ENCODE peak calls at places on chromosome 7, in four cellular contexts. U, Y, E and V are unnamed samples.

GRCh38 chr7:74526780-74527179 is 73.1 kb downstream of the GTF2IRD1 start:
- DNase-seq in U (no peak), Y (no peak), E (no peak), V (no peak)

GRCh38 chr7:91082854-91083495 is 181.3 kb upstream of the FZD1 start:
- DNase-seq in U (peak; percentile 44), Y (peak; percentile 62), E (no peak), V (peak; percentile 7)

GRCh38 chr7:137146552-137146961 is 197.0 kb downstream of the PTN start:
- DNase-seq in U (no peak), Y (peak; percentile 81), E (peak; percentile 90), V (no peak)

GRCh38 chr7:28573751-28574295 is 161.5 kb downstream of the CREB5 start:
- DNase-seq in U (no peak), Y (peak; percentile 71), E (no peak), V (no peak)

GRCh38 chr7:42686594-42687156 is 225.2 kb downstream of the C7orf25 start:
- DNase-seq in U (no peak), Y (no peak), E (no peak), V (no peak)

GRCh38 chr7:118080947-118081346 is 103.0 kb upstream of the LSM8 start:
- DNase-seq in U (no peak), Y (peak; percentile 63), E (peak; percentile 90), V (no peak)

GRCh38 chr7:16916733-16917132 is 35.0 kb upstream of the AGR3 start:
- DNase-seq in U (no peak), Y (no peak), E (no peak), V (no peak)

GRCh38 chr7:15341811-15342210 is 220.0 kb downstream of the AGMO start:
- DNase-seq in U (no peak), Y (no peak), E (no peak), V (no peak)

GRCh38 chr7:99762680-99763327 is 21.2 kb downstream of the CYP3A4 start:
- DNase-seq in U (no peak), Y (peak; percentile 89), E (peak; percentile 85), V (no peak)

GRCh38 chr7:48847896-48848295 is 76.5 kb upstream of the CDC14C start:
- DNase-seq in U (no peak), Y (no peak), E (no peak), V (no peak)

GRCh38 chr7:74354009-74354408 is 64.8 kb downstream of the CLIP2 start:
- DNase-seq in U (no peak), Y (no peak), E (no peak), V (no peak)

GRCh38 chr7:71488308-71488707 is 356.4 kb downstream of the GALNT17 start:
- DNase-seq in U (no peak), Y (peak; percentile 39), E (peak; percentile 22), V (no peak)

GRCh38 chr7:641269-641671 is 85.2 kb upstream of the DNAAF5 start:
- DNase-seq in U (no peak), Y (no peak), E (no peak), V (no peak)

GRCh38 chr7:132622081-132622480 is 45.8 kb upstream of the PLXNA4 start:
- DNase-seq in U (no peak), Y (peak; percentile 44), E (no peak), V (no peak)

GRCh38 chr7:142365410-142365842 is 107.6 kb upstream of the PRSS58 start:
- DNase-seq in U (no peak), Y (no peak), E (no peak), V (no peak)

GRCh38 chr7:46791180-46791579 is 790.7 kb downstream of the TNS3 start:
- DNase-seq in U (no peak), Y (no peak), E (no peak), V (no peak)

GRCh38 chr7:13181221-13181620 is 493.8 kb downstream of the ARL4A start:
- DNase-seq in U (no peak), Y (no peak), E (no peak), V (no peak)